ENCODE peak calls at places on chromosomes 4 and X, in five cellular contexts. E, F, G, P and O are unnamed samples.

GRCh38 chrX:70208479-70208878 is 26.0 kb upstream of the AWAT1 start:
- DNase-seq in E (no peak), P (no peak), G (no peak), F (no peak), O (no peak)

GRCh38 chr4:76830612-76831474 is 67.1 kb downstream of the SOWAHB start:
- DNase-seq in G (no peak), F (no peak), P (no peak), E (peak), O (no peak)

GRCh38 chr4:32000846-32001488 is 1280.8 kb downstream of the PCDH7 start:
- DNase-seq in P (no peak), E (no peak), F (no peak), G (no peak), O (no peak)

GRCh38 chrX:71282514-71283408 is 674 bp upstream of the NONO start:
- DNase-seq in G (peak), E (peak), P (peak), F (no peak), O (no peak)

GRCh38 chrX:3320471-3321046 is 25.9 kb downstream of the MXRA5 start:
- DNase-seq in F (no peak), P (no peak), G (no peak), E (no peak), O (no peak)

GRCh38 chrX:53268173-53268572 is 13.2 kb downstream of the IQSEC2 start:
- DNase-seq in P (no peak), F (no peak), E (no peak), G (no peak), O (no peak)

GRCh38 chr4:10096201-10096975 is 20.2 kb downstream of the WDR1 start:
- DNase-seq in P (peak), F (peak), G (peak), E (peak), O (peak)

GRCh38 chr4:21181716-21182115 is 481.5 kb downstream of the PACRGL start:
- DNase-seq in P (no peak), F (no peak), G (no peak), E (no peak), O (no peak)

GRCh38 chr4:104352211-104352610 is 142.5 kb downstream of the CXXC4 start:
- DNase-seq in P (no peak), E (no peak), G (no peak), F (no peak), O (no peak)

GRCh38 chr4:106048250-106048931 is 153.1 kb downstream of the NPNT start:
- DNase-seq in E (no peak), P (no peak), F (no peak), G (no peak), O (no peak)

GRCh38 chrX:120090208-120090607 is 12.7 kb upstream of the RHOXF2B start:
- DNase-seq in G (no peak), E (no peak), P (no peak), F (no peak), O (no peak)

GRCh38 chrX:45351478-45351877 is 150.8 kb upstream of the DIPK2B start:
- DNase-seq in G (no peak), P (no peak), F (no peak), E (no peak), O (no peak)

GRCh38 chr4:160194716-160195115 is 1091.8 kb downstream of the RAPGEF2 start:
- DNase-seq in P (no peak), F (no peak), E (no peak), G (no peak), O (no peak)

GRCh38 chrX:29419774-29420553 is 795.4 kb upstream of the MAGEB2 start:
- DNase-seq in F (no peak), E (peak), G (no peak), P (no peak), O (no peak)

GRCh38 chr4:128163177-128164117 is 102.3 kb downstream of the LARP1B start:
- DNase-seq in G (no peak), E (peak), F (no peak), P (no peak), O (no peak)

GRCh38 chr4:185998791-185999190 is 70.2 kb upstream of the TLR3 start:
- DNase-seq in E (no peak), F (no peak), P (no peak), G (no peak), O (no peak)

GRCh38 chr4:168095776-168096443 is 3.6 kb downstream of the ANXA10 start:
- DNase-seq in P (no peak), F (no peak), E (no peak), G (no peak), O (no peak)

GRCh38 chr4:76388160-76388908 is 32.6 kb downstream of the CCDC158 start:
- DNase-seq in F (no peak), P (no peak), E (no peak), G (no peak), O (no peak)

GRCh38 chr4:13349096-13349495 is 135.0 kb downstream of the RAB28 start:
- DNase-seq in E (no peak), G (no peak), P (no peak), F (no peak), O (no peak)

GRCh38 chr4:48483777-48484493 is 792 bp downstream of the SLC10A4 start:
- DNase-seq in F (peak), E (no peak), G (no peak), P (no peak), O (no peak)

GRCh38 chr4:40629401-40630334 is at the start of gene RBM47:
- DNase-seq in G (peak), F (peak), E (peak), P (peak), O (peak)

GRCh38 chr4:10577018-10577417 is 107.5 kb downstream of the CLNK start:
- DNase-seq in G (no peak), E (no peak), P (no peak), F (no peak), O (no peak)

GRCh38 chr4:150994721-150995120 is 20.4 kb downstream of the LRBA start:
- DNase-seq in E (no peak), F (no peak), G (no peak), P (no peak), O (no peak)

GRCh38 chr4:184439856-184440592 is 34.3 kb downstream of the IRF2 start:
- DNase-seq in F (no peak), G (no peak), E (no peak), P (no peak), O (no peak)

GRCh38 chrX:126770179-126770578 is 49.4 kb upstream of the PRR32 start:
- DNase-seq in G (no peak), F (no peak), P (no peak), E (peak), O (no peak)

GRCh38 chrX:132216283-132216682 is 3.0 kb downstream of the RAP2C start:
- DNase-seq in E (no peak), F (no peak), G (no peak), P (no peak), O (no peak)

GRCh38 chr4:101790521-101791188 is at the start of gene BANK1:
- DNase-seq in G (peak), E (no peak), P (peak), F (peak), O (peak)

GRCh38 chrX:154325541-154325940 is 29.9 kb downstream of the TKTL1 start:
- DNase-seq in F (no peak), P (no peak), G (no peak), E (no peak), O (no peak)

GRCh38 chrX:151985955-151986354 is 11.5 kb upstream of the GABRE start:
- DNase-seq in F (no peak), P (no peak), G (no peak), E (peak), O (no peak)

GRCh38 chrX:3962511-3963350 is 249.3 kb upstream of the PRKX start:
- DNase-seq in F (no peak), G (no peak), E (peak), P (no peak), O (no peak)

GRCh38 chr4:54661156-54661555 is 3.4 kb downstream of the KIT start:
- DNase-seq in P (no peak), G (no peak), F (no peak), E (no peak), O (no peak)

GRCh38 chr4:177861551-177862094 is 419.4 kb upstream of the AGA start:
- DNase-seq in P (no peak), E (no peak), F (no peak), G (no peak), O (no peak)

GRCh38 chr4:113837397-113837796 is 75.9 kb upstream of the CAMK2D start:
- DNase-seq in F (no peak), G (no peak), P (no peak), E (peak), O (no peak)

GRCh38 chr4:103405415-103405814 is 207.3 kb upstream of the CENPE start:
- DNase-seq in F (no peak), G (no peak), E (no peak), P (no peak), O (no peak)

GRCh38 chrX:129749069-129749468 is 10.3 kb downstream of the XPNPEP2 start:
- DNase-seq in F (no peak), P (no peak), G (no peak), E (no peak), O (no peak)

GRCh38 chr4:34850983-34851382 is 1393.3 kb downstream of the ARAP2 start:
- DNase-seq in F (no peak), P (no peak), G (no peak), E (no peak), O (no peak)